ENCODE peak calls at places on chromosomes 6 and 20, in nine cellular contexts. R is activated T-cell treated with anti-CD3 and anti-CD28 coated beads for 1 hour, V is astrocyte of the spinal cord, H is fibroblast of the aortic adventitia, U is GM13977, K is AG09319, C is anterior cingulate cortex, Q is GM12878, S is heart right ventricle. L is an unnamed sample.

GRCh38 chr6:132611616-132612015 is 12.5 kb downstream of the TAAR2 start:
- DNase-seq in H (no peak), R (no peak), U (no peak), V (no peak), K (no peak), C (no peak), S (no peak), Q (no peak), L (no peak)

GRCh38 chr20:22746957-22747356 is 162.6 kb upstream of the FOXA2 start:
- DNase-seq in C (no peak), V (no peak), S (no peak), U (no peak), H (no peak), R (no peak), Q (no peak), K (no peak), L (no peak)

GRCh38 chr20:62632575-62632974 is 9.7 kb upstream of the SLCO4A1 start:
- DNase-seq in C (no peak), S (no peak), R (no peak), K (no peak), Q (no peak), H (no peak), V (no peak), U (no peak), L (no peak)

GRCh38 chr6:3725145-3726015 is 26.1 kb downstream of the PXDC1 start:
- DNase-seq in H (no peak), R (no peak), K (no peak), V (no peak), C (no peak), Q (no peak), U (no peak), S (no peak), L (no peak)

GRCh38 chr20:51379601-51380341 is 162.7 kb downstream of the NFATC2 start:
- DNase-seq in K (no peak), Q (no peak), H (peak), S (no peak), U (no peak), V (no peak), R (no peak), C (no peak), L (no peak)

GRCh38 chr6:52352239-52353008 is 9.5 kb upstream of the PAQR8 start:
- DNase-seq in U (peak), V (peak), S (no peak), Q (peak), K (peak), C (no peak), H (peak), R (no peak), L (peak)

GRCh38 chr6:79334674-79335073 is 100.2 kb upstream of the HMGN3 start:
- DNase-seq in C (no peak), H (peak), V (no peak), R (no peak), K (no peak), S (no peak), Q (no peak), U (no peak), L (no peak)

GRCh38 chr6:90938116-90938515 is 351.2 kb upstream of the MAP3K7 start:
- DNase-seq in C (no peak), K (no peak), H (no peak), Q (no peak), S (no peak), R (no peak), U (no peak), V (no peak), L (no peak)

GRCh38 chr20:46023999-46024398 is 5.0 kb upstream of the SLC12A5 start:
- DNase-seq in K (no peak), C (no peak), R (no peak), Q (no peak), H (no peak), V (no peak), U (no peak), S (no peak), L (no peak)

GRCh38 chr6:16388488-16388887 is 150.1 kb downstream of the GMPR start:
- DNase-seq in C (no peak), Q (no peak), K (peak), R (no peak), U (no peak), H (no peak), S (no peak), V (peak), L (no peak)

GRCh38 chr20:19047040-19047950 is 165.1 kb upstream of the SLC24A3 start:
- DNase-seq in C (no peak), R (no peak), S (peak), K (no peak), U (no peak), Q (no peak), V (no peak), H (no peak), L (peak)

GRCh38 chr6:126015869-126016268 is 29.5 kb downstream of the TRMT11 start:
- DNase-seq in K (no peak), H (peak), S (no peak), R (no peak), U (no peak), Q (no peak), C (no peak), V (peak), L (no peak)

GRCh38 chr6:53513519-53513966 is 31.4 kb downstream of the GCLC start:
- DNase-seq in R (no peak), U (no peak), K (no peak), C (no peak), Q (no peak), V (no peak), S (no peak), H (no peak), L (no peak)

GRCh38 chr20:35929301-35929700 is 25.0 kb downstream of the SCAND1 start:
- DNase-seq in H (no peak), Q (no peak), C (no peak), U (no peak), S (no peak), V (no peak), K (no peak), R (no peak), L (no peak)

GRCh38 chr6:137081997-137082396 is 37.2 kb upstream of the IL20RA start:
- DNase-seq in V (no peak), C (no peak), S (no peak), U (no peak), R (no peak), Q (no peak), K (no peak), H (no peak), L (no peak)

GRCh38 chr6:138007014-138007472 is 100.2 kb downstream of the PERP start:
- DNase-seq in C (no peak), K (no peak), V (peak), U (peak), S (no peak), H (peak), R (no peak), Q (no peak), L (no peak)

GRCh38 chr6:109406196-109406595 is 23.9 kb upstream of the CD164 start:
- DNase-seq in S (no peak), R (no peak), C (no peak), H (peak), V (no peak), K (no peak), Q (no peak), U (no peak), L (no peak)

GRCh38 chr6:125995972-125996580 is 9.7 kb downstream of the TRMT11 start:
- DNase-seq in S (peak), R (peak), C (peak), U (peak), Q (peak), H (peak), K (no peak), V (peak), L (peak)

GRCh38 chr6:27503436-27504030 is 30.6 kb upstream of the ZNF184 start:
- DNase-seq in U (peak), C (no peak), S (peak), V (peak), Q (peak), H (peak), K (peak), R (peak), L (peak)

GRCh38 chr6:36616888-36617521 is 22.8 kb downstream of the SRSF3 start:
- DNase-seq in V (peak), K (no peak), S (peak), C (no peak), Q (no peak), R (no peak), H (no peak), U (no peak), L (peak)

GRCh38 chr20:17617212-17617867 is 47.5 kb downstream of the DSTN start:
- DNase-seq in H (peak), U (peak), C (peak), V (no peak), S (peak), K (no peak), Q (no peak), R (peak), L (peak)

GRCh38 chr6:7261030-7261841 is 51.8 kb downstream of the SSR1 start:
- DNase-seq in Q (no peak), C (peak), H (peak), V (peak), K (peak), U (peak), S (peak), R (peak), L (peak)

GRCh38 chr6:117601811-117602150 is 530 bp downstream of the GOPC start:
- DNase-seq in K (no peak), H (no peak), C (peak), R (no peak), U (no peak), S (no peak), Q (no peak), V (no peak), L (no peak)

GRCh38 chr20:41329435-41330342 is 10.9 kb upstream of the LPIN3 start:
- DNase-seq in R (peak), U (peak), S (peak), K (peak), H (peak), Q (no peak), C (no peak), V (peak), L (peak)

GRCh38 chr6:33313105-33313708 is 671 bp downstream of the TAPBP start:
- DNase-seq in U (no peak), S (peak), C (peak), Q (no peak), H (no peak), K (no peak), V (peak), R (no peak), L (peak)

GRCh38 chr6:157597461-157598312 is 216.7 kb downstream of the ZDHHC14 start:
- DNase-seq in C (no peak), R (no peak), U (peak), V (peak), H (peak), K (no peak), Q (no peak), S (peak), L (peak)

GRCh38 chr20:1946442-1946761 is 47.5 kb downstream of the PDYN start:
- DNase-seq in U (no peak), K (no peak), R (no peak), H (no peak), Q (no peak), C (no peak), V (no peak), S (no peak), L (no peak)